ENCODE peak calls at places on chromosomes 5 and 9, in ten cellular contexts. One of them, this sample, is unnamed.

GRCh38 chr5:76016258-76016657 is 66.9 kb upstream of the SV2C start:
- DNase-seq in pancreas: no peak
- DNase-seq in ovary: no peak
- DNase-seq in foreskin fibroblast: no peak
- DNase-seq in CD8-positive, alpha-beta T cell: no peak
- DNase-seq in AG04450: no peak
- DNase-seq in brain microvascular endothelial cell: no peak
- DNase-seq in heart left ventricle: no peak
- DNase-seq in fibroblast of mammary gland: no peak
- DNase-seq in mucosa of descending colon: no peak
- DNase-seq in this sample: no peak

GRCh38 chr5:66891184-66891925 is 295.2 kb downstream of the MAST4 start:
- DNase-seq in AG04450: no peak
- DNase-seq in heart left ventricle: peak; percentile 59
- DNase-seq in foreskin fibroblast: peak; percentile 28
- DNase-seq in CD8-positive, alpha-beta T cell: no peak
- DNase-seq in pancreas: no peak
- DNase-seq in brain microvascular endothelial cell: no peak
- DNase-seq in ovary: no peak
- DNase-seq in fibroblast of mammary gland: no peak
- DNase-seq in mucosa of descending colon: no peak
- DNase-seq in this sample: peak; percentile 15

GRCh38 chr5:133267601-133268000 is 215.8 kb downstream of the HSPA4 start:
- DNase-seq in foreskin fibroblast: no peak
- DNase-seq in mucosa of descending colon: no peak
- DNase-seq in AG04450: no peak
- DNase-seq in heart left ventricle: no peak
- DNase-seq in CD8-positive, alpha-beta T cell: no peak
- DNase-seq in brain microvascular endothelial cell: no peak
- DNase-seq in ovary: no peak
- DNase-seq in pancreas: no peak
- DNase-seq in fibroblast of mammary gland: no peak
- DNase-seq in this sample: no peak

GRCh38 chr5:24547127-24547526 is 97.7 kb downstream of the CDH10 start:
- DNase-seq in mucosa of descending colon: no peak
- DNase-seq in ovary: no peak
- DNase-seq in heart left ventricle: no peak
- DNase-seq in CD8-positive, alpha-beta T cell: no peak
- DNase-seq in fibroblast of mammary gland: no peak
- DNase-seq in pancreas: peak; percentile 14
- DNase-seq in brain microvascular endothelial cell: no peak
- DNase-seq in foreskin fibroblast: no peak
- DNase-seq in AG04450: no peak
- DNase-seq in this sample: peak; percentile 60

GRCh38 chr5:153713913-153714312 is 223.4 kb downstream of the GRIA1 start:
- DNase-seq in ovary: no peak
- DNase-seq in AG04450: no peak
- DNase-seq in heart left ventricle: no peak
- DNase-seq in CD8-positive, alpha-beta T cell: no peak
- DNase-seq in pancreas: no peak
- DNase-seq in mucosa of descending colon: no peak
- DNase-seq in fibroblast of mammary gland: no peak
- DNase-seq in brain microvascular endothelial cell: no peak
- DNase-seq in foreskin fibroblast: no peak
- DNase-seq in this sample: no peak

GRCh38 chr9:97491216-97491999 is 10.1 kb upstream of the TMOD1 start:
- DNase-seq in fibroblast of mammary gland: no peak
- DNase-seq in AG04450: no peak
- DNase-seq in mucosa of descending colon: no peak
- DNase-seq in ovary: no peak
- DNase-seq in brain microvascular endothelial cell: no peak
- DNase-seq in pancreas: no peak
- DNase-seq in CD8-positive, alpha-beta T cell: no peak
- DNase-seq in heart left ventricle: no peak
- DNase-seq in foreskin fibroblast: no peak
- DNase-seq in this sample: no peak

GRCh38 chr5:178078197-178078995 is 34.9 kb upstream of the N4BP3 start:
- DNase-seq in mucosa of descending colon: no peak
- DNase-seq in fibroblast of mammary gland: peak; percentile 87
- DNase-seq in foreskin fibroblast: peak; percentile 95
- DNase-seq in heart left ventricle: no peak
- DNase-seq in ovary: no peak
- DNase-seq in CD8-positive, alpha-beta T cell: no peak
- DNase-seq in brain microvascular endothelial cell: peak; percentile 34
- DNase-seq in AG04450: peak; percentile 81
- DNase-seq in pancreas: no peak
- DNase-seq in this sample: no peak

GRCh38 chr9:136965771-136966484 is 11.4 kb upstream of the PTGDS start:
- DNase-seq in mucosa of descending colon: no peak
- DNase-seq in brain microvascular endothelial cell: no peak
- DNase-seq in ovary: no peak
- DNase-seq in foreskin fibroblast: peak; percentile 24
- DNase-seq in CD8-positive, alpha-beta T cell: no peak
- DNase-seq in heart left ventricle: no peak
- DNase-seq in fibroblast of mammary gland: no peak
- DNase-seq in AG04450: no peak
- DNase-seq in pancreas: no peak
- DNase-seq in this sample: no peak

GRCh38 chr5:33408816-33409215 is 31.9 kb upstream of the TARS1 start:
- DNase-seq in AG04450: no peak
- DNase-seq in fibroblast of mammary gland: peak; percentile 19
- DNase-seq in mucosa of descending colon: no peak
- DNase-seq in brain microvascular endothelial cell: no peak
- DNase-seq in pancreas: no peak
- DNase-seq in ovary: no peak
- DNase-seq in foreskin fibroblast: peak; percentile 45
- DNase-seq in CD8-positive, alpha-beta T cell: no peak
- DNase-seq in heart left ventricle: no peak
- DNase-seq in this sample: no peak

GRCh38 chr5:139133237-139133636 is 64.9 kb downstream of the SIL1 start:
- DNase-seq in fibroblast of mammary gland: no peak
- DNase-seq in AG04450: no peak
- DNase-seq in ovary: no peak
- DNase-seq in brain microvascular endothelial cell: no peak
- DNase-seq in foreskin fibroblast: no peak
- DNase-seq in heart left ventricle: no peak
- DNase-seq in pancreas: no peak
- DNase-seq in CD8-positive, alpha-beta T cell: no peak
- DNase-seq in mucosa of descending colon: no peak
- DNase-seq in this sample: no peak

GRCh38 chr5:42120071-42120470 is 195.0 kb downstream of the FBXO4 start:
- DNase-seq in CD8-positive, alpha-beta T cell: no peak
- DNase-seq in heart left ventricle: no peak
- DNase-seq in ovary: no peak
- DNase-seq in mucosa of descending colon: no peak
- DNase-seq in foreskin fibroblast: no peak
- DNase-seq in pancreas: no peak
- DNase-seq in fibroblast of mammary gland: no peak
- DNase-seq in brain microvascular endothelial cell: no peak
- DNase-seq in AG04450: no peak
- DNase-seq in this sample: no peak

GRCh38 chr5:16350816-16351215 is 114.8 kb downstream of the ZNF622 start:
- DNase-seq in CD8-positive, alpha-beta T cell: no peak
- DNase-seq in fibroblast of mammary gland: no peak
- DNase-seq in ovary: no peak
- DNase-seq in mucosa of descending colon: no peak
- DNase-seq in brain microvascular endothelial cell: no peak
- DNase-seq in foreskin fibroblast: no peak
- DNase-seq in pancreas: peak; percentile 27
- DNase-seq in heart left ventricle: peak; percentile 31
- DNase-seq in AG04450: no peak
- DNase-seq in this sample: peak; percentile 38

GRCh38 chr9:17319822-17320221 is 185.0 kb downstream of the CNTLN start:
- DNase-seq in AG04450: no peak
- DNase-seq in brain microvascular endothelial cell: no peak
- DNase-seq in pancreas: no peak
- DNase-seq in CD8-positive, alpha-beta T cell: no peak
- DNase-seq in ovary: no peak
- DNase-seq in heart left ventricle: no peak
- DNase-seq in foreskin fibroblast: no peak
- DNase-seq in fibroblast of mammary gland: no peak
- DNase-seq in mucosa of descending colon: no peak
- DNase-seq in this sample: no peak

GRCh38 chr5:54470191-54470590 is 14.7 kb downstream of the HSPB3 start:
- DNase-seq in pancreas: no peak
- DNase-seq in foreskin fibroblast: peak; percentile 75
- DNase-seq in heart left ventricle: no peak
- DNase-seq in brain microvascular endothelial cell: no peak
- DNase-seq in ovary: no peak
- DNase-seq in CD8-positive, alpha-beta T cell: no peak
- DNase-seq in fibroblast of mammary gland: peak; percentile 62
- DNase-seq in mucosa of descending colon: no peak
- DNase-seq in AG04450: peak; percentile 16
- DNase-seq in this sample: no peak

GRCh38 chr5:157528036-157528632 is 47.4 kb downstream of the ADAM19 start:
- DNase-seq in mucosa of descending colon: no peak
- DNase-seq in heart left ventricle: no peak
- DNase-seq in brain microvascular endothelial cell: no peak
- DNase-seq in AG04450: no peak
- DNase-seq in foreskin fibroblast: no peak
- DNase-seq in fibroblast of mammary gland: peak; percentile 55
- DNase-seq in CD8-positive, alpha-beta T cell: no peak
- DNase-seq in pancreas: no peak
- DNase-seq in ovary: no peak
- DNase-seq in this sample: no peak

GRCh38 chr9:96875460-96876142 is 21.3 kb upstream of the ZNF782 start:
- DNase-seq in fibroblast of mammary gland: peak; percentile 78
- DNase-seq in AG04450: peak; percentile 43
- DNase-seq in brain microvascular endothelial cell: peak; percentile 74
- DNase-seq in pancreas: peak; percentile 79
- DNase-seq in heart left ventricle: peak; percentile 54
- DNase-seq in mucosa of descending colon: peak; percentile 76
- DNase-seq in foreskin fibroblast: peak; percentile 83
- DNase-seq in CD8-positive, alpha-beta T cell: no peak
- DNase-seq in ovary: no peak
- DNase-seq in this sample: peak; percentile 64

GRCh38 chr9:78013924-78014323 is 17.7 kb downstream of the GNAQ start:
- DNase-seq in AG04450: no peak
- DNase-seq in foreskin fibroblast: peak; percentile 48
- DNase-seq in CD8-positive, alpha-beta T cell: no peak
- DNase-seq in ovary: no peak
- DNase-seq in heart left ventricle: no peak
- DNase-seq in mucosa of descending colon: no peak
- DNase-seq in brain microvascular endothelial cell: no peak
- DNase-seq in fibroblast of mammary gland: no peak
- DNase-seq in pancreas: no peak
- DNase-seq in this sample: no peak
- H3K4me3 ChIP-seq in AG04450: no peak overlapping the region
- H3K4me3 ChIP-seq in foreskin fibroblast: no peak overlapping the region
- H3K4me3 ChIP-seq in CD8-positive, alpha-beta T cell: no peak overlapping the region
- H3K4me3 ChIP-seq in ovary: no peak overlapping the region
- H3K4me3 ChIP-seq in heart left ventricle: no peak overlapping the region
- H3K4me3 ChIP-seq in mucosa of descending colon: no peak overlapping the region
- H3K4me3 ChIP-seq in brain microvascular endothelial cell: no peak overlapping the region
- H3K4me3 ChIP-seq in fibroblast of mammary gland: no peak overlapping the region
- H3K4me3 ChIP-seq in pancreas: no peak overlapping the region
- H3K4me3 ChIP-seq in this sample: no peak overlapping the region

DNA sequence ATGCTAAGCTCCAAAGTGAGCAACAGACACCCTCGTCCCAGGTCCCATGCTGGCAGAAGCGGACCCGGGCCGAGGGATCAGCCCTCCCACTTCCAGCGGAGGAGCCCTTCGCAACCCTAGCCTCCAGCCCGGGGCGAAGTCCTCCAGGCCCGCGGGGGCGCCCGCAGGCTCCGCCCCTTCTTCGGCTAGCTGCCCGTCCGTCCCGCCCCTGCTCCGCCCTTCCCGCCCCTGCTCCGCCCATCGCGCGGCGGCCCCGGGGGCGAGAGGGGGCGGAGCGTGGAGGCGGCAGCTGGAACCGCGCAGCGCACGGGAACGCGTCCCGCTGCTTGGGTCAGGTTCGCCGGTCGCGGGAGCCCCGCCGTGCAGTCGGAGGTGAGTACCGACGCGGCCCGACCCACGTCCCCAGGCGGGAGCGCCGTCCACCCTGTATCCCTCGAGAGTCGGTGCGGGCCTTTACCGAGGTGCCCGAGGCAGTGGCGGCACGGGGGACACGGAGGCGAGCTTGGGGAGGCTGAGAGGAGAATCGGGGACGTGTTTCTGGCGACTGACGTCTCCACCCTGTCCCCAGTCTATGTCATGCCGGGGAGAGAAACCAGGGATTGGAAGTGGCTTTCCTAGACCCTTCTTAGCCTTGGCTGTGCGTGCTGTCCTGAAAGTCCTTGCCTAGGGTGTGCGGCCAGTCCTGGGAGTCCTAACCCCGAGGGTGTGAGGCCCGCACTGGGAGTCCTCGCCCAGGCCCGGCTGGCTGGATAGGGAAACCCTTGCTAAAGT is at the start of gene ACO1:
- DNase-seq in fibroblast of mammary gland: peak; percentile 77
- DNase-seq in AG04450: peak; percentile 65
- DNase-seq in CD8-positive, alpha-beta T cell: peak; percentile 74
- DNase-seq in heart left ventricle: peak; percentile 92
- DNase-seq in foreskin fibroblast: peak; percentile 96
- DNase-seq in brain microvascular endothelial cell: peak; percentile 62
- DNase-seq in mucosa of descending colon: peak; percentile 96
- DNase-seq in ovary: peak; percentile 91
- DNase-seq in pancreas: peak; percentile 92
- DNase-seq in this sample: no peak
- TF ChIP-seq CTCF in fibroblast of mammary gland: no peak
- TF ChIP-seq CTCF in AG04450: no peak
- TF ChIP-seq CTCF in CD8-positive, alpha-beta T cell: no peak
- TF ChIP-seq CTCF in heart left ventricle: peak; percentile 31
- TF ChIP-seq CTCF in foreskin fibroblast: no peak
- TF ChIP-seq CTCF in brain microvascular endothelial cell: no peak
- TF ChIP-seq CTCF in mucosa of descending colon: no peak
- TF ChIP-seq CTCF in ovary: no peak
- TF ChIP-seq CTCF in pancreas: no peak
- TF ChIP-seq CTCF in this sample: peak; percentile 6

DNA sequence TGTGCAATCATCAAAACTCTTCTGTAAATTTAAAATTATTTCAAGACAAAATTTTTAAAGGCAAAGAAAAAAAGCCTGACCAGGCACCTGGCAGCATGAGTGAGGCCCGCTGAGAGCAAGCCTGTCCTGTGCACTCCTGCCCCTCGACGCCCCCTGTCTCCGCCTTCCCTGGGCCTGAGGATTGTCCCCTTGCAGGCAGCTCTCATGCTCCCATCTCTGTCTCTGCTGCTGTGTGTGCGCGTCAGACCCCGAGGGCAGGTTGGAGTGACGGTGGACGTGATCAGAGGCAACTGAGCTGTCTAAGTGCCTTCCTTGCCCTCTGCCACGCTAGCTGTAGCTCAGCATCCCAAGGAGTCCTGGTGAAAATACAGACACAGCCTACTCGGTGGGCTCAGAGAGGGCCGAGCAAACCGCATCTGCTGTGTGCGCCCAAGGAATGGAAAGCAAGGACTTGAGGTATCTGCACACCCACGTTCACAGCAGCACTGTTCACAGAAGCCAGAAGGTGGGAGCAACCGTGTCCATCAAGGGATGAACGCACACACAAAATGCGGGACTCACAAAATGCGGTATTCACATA is 65.5 kb downstream of the SECISBP2 start:
- DNase-seq in fibroblast of mammary gland: no peak
- DNase-seq in ovary: no peak
- DNase-seq in brain microvascular endothelial cell: no peak
- DNase-seq in heart left ventricle: no peak
- DNase-seq in foreskin fibroblast: no peak
- DNase-seq in CD8-positive, alpha-beta T cell: no peak
- DNase-seq in AG04450: no peak
- DNase-seq in mucosa of descending colon: no peak
- DNase-seq in pancreas: no peak
- DNase-seq in this sample: no peak
- H3K4me3 ChIP-seq in fibroblast of mammary gland: no peak overlapping the region
- H3K4me3 ChIP-seq in ovary: no peak overlapping the region
- H3K4me3 ChIP-seq in brain microvascular endothelial cell: no peak overlapping the region
- H3K4me3 ChIP-seq in heart left ventricle: no peak overlapping the region
- H3K4me3 ChIP-seq in foreskin fibroblast: no peak overlapping the region
- H3K4me3 ChIP-seq in CD8-positive, alpha-beta T cell: no peak overlapping the region
- H3K4me3 ChIP-seq in AG04450: no peak overlapping the region
- H3K4me3 ChIP-seq in mucosa of descending colon: no peak overlapping the region
- H3K4me3 ChIP-seq in pancreas: no peak overlapping the region
- H3K4me3 ChIP-seq in this sample: no peak overlapping the region

GRCh38 chr9:88559661-88560060 is 24.7 kb downstream of the NXNL2 start:
- DNase-seq in fibroblast of mammary gland: no peak
- DNase-seq in CD8-positive, alpha-beta T cell: no peak
- DNase-seq in ovary: no peak
- DNase-seq in foreskin fibroblast: peak; percentile 40
- DNase-seq in mucosa of descending colon: no peak
- DNase-seq in heart left ventricle: no peak
- DNase-seq in AG04450: no peak
- DNase-seq in pancreas: no peak
- DNase-seq in brain microvascular endothelial cell: no peak
- DNase-seq in this sample: no peak
- TF ChIP-seq CTCF in fibroblast of mammary gland: peak; percentile 10
- TF ChIP-seq CTCF in CD8-positive, alpha-beta T cell: no peak
- TF ChIP-seq CTCF in ovary: no peak
- TF ChIP-seq CTCF in foreskin fibroblast: no peak
- TF ChIP-seq CTCF in mucosa of descending colon: no peak
- TF ChIP-seq CTCF in heart left ventricle: no peak
- TF ChIP-seq CTCF in AG04450: peak; percentile 31
- TF ChIP-seq CTCF in pancreas: no peak
- TF ChIP-seq CTCF in brain microvascular endothelial cell: peak; percentile 43
- TF ChIP-seq CTCF in this sample: no peak